ENCODE peak calls at places on chromosome 17, in nine cellular contexts. N, T, R, F, P, E, G, X and Z are unnamed samples.

GRCh38 chr17:48539177-48539576 is 5.7 kb downstream of the HOXB2 start:
- DNase-seq in E (peak; percentile 98), G (peak; percentile 90), P (no peak), X (no peak), T (no peak), F (peak; percentile 59), N (no peak), R (no peak), Z (peak; percentile 71)

GRCh38 chr17:3894927-3895343 is 2.1 kb upstream of the CAMKK1 start:
- DNase-seq in N (no peak), X (no peak), P (peak; percentile 83), E (peak; percentile 26), G (peak; percentile 47), F (peak; percentile 23), T (no peak), R (peak; percentile 63), Z (peak; percentile 46)

GRCh38 chr17:50953518-50953830 is 87.3 kb upstream of the TOB1 start:
- DNase-seq in R (no peak), X (no peak), E (no peak), N (no peak), T (no peak), F (no peak), G (no peak), P (no peak), Z (no peak)

GRCh38 chr17:77143306-77143705 is 2.5 kb downstream of the SEC14L1 start:
- DNase-seq in R (no peak), G (no peak), P (no peak), N (no peak), F (no peak), E (no peak), X (no peak), T (no peak), Z (no peak)

GRCh38 chr17:78182504-78182903 is 4.3 kb downstream of the TK1 start:
- DNase-seq in R (no peak), P (no peak), T (no peak), X (no peak), G (no peak), N (no peak), E (no peak), F (no peak), Z (no peak)

GRCh38 chr17:47804461-47804860 is 17.1 kb downstream of the OSBPL7 start:
- DNase-seq in T (no peak), P (no peak), G (no peak), F (no peak), R (no peak), N (no peak), E (no peak), X (no peak), Z (no peak)

GRCh38 chr17:66763056-66763455 is 71.9 kb upstream of the CACNG5 start:
- DNase-seq in X (no peak), R (no peak), G (no peak), N (no peak), E (no peak), T (no peak), F (no peak), P (no peak), Z (no peak)

GRCh38 chr17:79026345-79027273 is 2.6 kb downstream of the C1QTNF1 start:
- DNase-seq in E (peak; percentile 54), G (peak; percentile 68), X (no peak), R (peak; percentile 70), F (peak; percentile 89), N (no peak), P (no peak), T (peak; percentile 46), Z (peak; percentile 74)

GRCh38 chr17:72477529-72477928 is 356.7 kb downstream of the SOX9 start:
- DNase-seq in T (no peak), N (no peak), G (no peak), F (no peak), P (no peak), X (peak; percentile 50), E (no peak), R (no peak), Z (no peak)

GRCh38 chr17:2828396-2829038 is 32.3 kb downstream of the RAP1GAP2 start:
- DNase-seq in N (peak; percentile 88), G (peak; percentile 19), R (peak; percentile 77), F (peak; percentile 53), T (peak; percentile 72), X (peak; percentile 27), E (peak; percentile 17), P (peak; percentile 69), Z (peak; percentile 53)

GRCh38 chr17:10071141-10071540 is 127.3 kb downstream of the GAS7 start:
- DNase-seq in X (no peak), T (no peak), F (no peak), R (no peak), G (no peak), E (no peak), P (no peak), N (no peak), Z (no peak)

GRCh38 chr17:20896153-20896649 is 146.6 kb downstream of the USP22 start:
- DNase-seq in N (no peak), F (peak; percentile 23), G (peak; percentile 1), X (no peak), R (peak; percentile 27), P (peak; percentile 51), T (no peak), E (no peak), Z (no peak)

GRCh38 chr17:34633351-34633750 is 54.0 kb downstream of the TMEM132E start:
- DNase-seq in N (no peak), R (no peak), G (no peak), X (peak; percentile 25), T (no peak), F (no peak), E (no peak), P (no peak), Z (no peak)

GRCh38 chr17:19448341-19449268 is 37.6 kb downstream of the RNF112 start:
- DNase-seq in P (no peak), R (no peak), X (no peak), E (peak; percentile 98), N (no peak), G (peak; percentile 99), F (peak; percentile 95), T (no peak), Z (peak; percentile 97)

GRCh38 chr17:13265306-13265705 is 247.5 kb upstream of the ELAC2 start:
- DNase-seq in F (peak; percentile 39), X (no peak), E (no peak), G (no peak), R (no peak), P (no peak), T (no peak), N (no peak), Z (no peak)

GRCh38 chr17:9225305-9226101 is 204.2 kb downstream of the NTN1 start:
- DNase-seq in R (peak; percentile 18), P (no peak), G (no peak), F (no peak), E (no peak), X (no peak), N (no peak), T (no peak), Z (no peak)

GRCh38 chr17:1693339-1693738 is 8.7 kb upstream of the PRPF8 start:
- DNase-seq in R (no peak), G (peak; percentile 44), N (no peak), E (peak; percentile 40), T (no peak), P (no peak), X (no peak), F (peak; percentile 50), Z (no peak)

GRCh38 chr17:80146121-80147034 is 550 bp downstream of the EIF4A3 start:
- DNase-seq in T (no peak), X (peak; percentile 17), G (peak; percentile 16), R (no peak), F (peak; percentile 29), P (peak; percentile 35), E (peak; percentile 18), N (no peak), Z (no peak)

GRCh38 chr17:4785311-4786110 is 653 bp downstream of the VMO1 start:
- DNase-seq in P (no peak), X (no peak), T (no peak), N (no peak), R (no peak), E (no peak), F (no peak), G (no peak), Z (no peak)

GRCh38 chr17:19773534-19773933 is 25.4 kb upstream of the ALDH3A1 start:
- DNase-seq in F (no peak), P (no peak), E (no peak), G (no peak), X (no peak), R (no peak), N (no peak), T (no peak), Z (no peak)

GRCh38 chr17:27526603-27527002 is 70.4 kb downstream of the KSR1 start:
- DNase-seq in P (peak; percentile 62), E (peak; percentile 61), T (peak; percentile 39), G (peak; percentile 61), F (peak; percentile 14), N (no peak), X (no peak), R (peak; percentile 59), Z (no peak)

GRCh38 chr17:71870546-71870862 is 250.3 kb upstream of the SOX9 start:
- DNase-seq in G (no peak), F (no peak), R (no peak), N (no peak), X (no peak), T (no peak), P (no peak), E (no peak), Z (no peak)